ENCODE peak calls at places on chromosome 15, in five cellular contexts. One of them, this sample, is unnamed.

GRCh38 chr15:67479781-67480180 is 41.1 kb upstream of the C15orf61 start:
- DNase-seq in A549: no peak
- DNase-seq in stomach: no peak
- DNase-seq in transverse colon: no peak
- DNase-seq in K562: no peak
- DNase-seq in this sample: no peak

GRCh38 chr15:73233623-73234022 is 135.1 kb downstream of the HCN4 start:
- DNase-seq in A549: no peak
- DNase-seq in stomach: no peak
- DNase-seq in transverse colon: no peak
- DNase-seq in K562: no peak
- DNase-seq in this sample: no peak

GRCh38 chr15:63501256-63502089 is 2.9 kb upstream of the USP3 start:
- DNase-seq in A549: peak
- DNase-seq in stomach: peak
- DNase-seq in transverse colon: peak
- DNase-seq in K562: no peak
- DNase-seq in this sample: no peak

GRCh38 chr15:77457619-77458265 is 37.1 kb downstream of the HMG20A start:
- DNase-seq in A549: no peak
- DNase-seq in stomach: no peak
- DNase-seq in transverse colon: no peak
- DNase-seq in K562: no peak
- DNase-seq in this sample: no peak

GRCh38 chr15:80712956-80713355 is 17.8 kb downstream of the ABHD17C start:
- DNase-seq in A549: no peak
- DNase-seq in stomach: no peak
- DNase-seq in transverse colon: no peak
- DNase-seq in K562: no peak
- DNase-seq in this sample: no peak

GRCh38 chr15:73624530-73624929 is 8.7 kb downstream of the NPTN start:
- DNase-seq in A549: no peak
- DNase-seq in stomach: no peak
- DNase-seq in transverse colon: no peak
- DNase-seq in K562: no peak
- DNase-seq in this sample: no peak

GRCh38 chr15:68962464-68962863 is 32.1 kb downstream of the SPESP1 start:
- DNase-seq in A549: no peak
- DNase-seq in stomach: no peak
- DNase-seq in transverse colon: no peak
- DNase-seq in K562: no peak
- DNase-seq in this sample: no peak

GRCh38 chr15:67033012-67033411 is 32.4 kb upstream of the SMAD3 start:
- DNase-seq in A549: no peak
- DNase-seq in stomach: no peak
- DNase-seq in transverse colon: no peak
- DNase-seq in K562: no peak
- DNase-seq in this sample: no peak

GRCh38 chr15:55992769-55993110 is 672 bp downstream of the NEDD4 start:
- DNase-seq in A549: no peak
- DNase-seq in stomach: no peak
- DNase-seq in transverse colon: no peak
- DNase-seq in K562: no peak
- DNase-seq in this sample: no peak

GRCh38 chr15:55991841-55992768 is 1.3 kb downstream of the NEDD4 start:
- DNase-seq in A549: no peak
- DNase-seq in stomach: no peak
- DNase-seq in transverse colon: no peak
- DNase-seq in K562: peak
- DNase-seq in this sample: no peak

GRCh38 chr15:55990071-55990470 is 3.3 kb downstream of the NEDD4 start:
- DNase-seq in A549: no peak
- DNase-seq in stomach: no peak
- DNase-seq in transverse colon: no peak
- DNase-seq in K562: no peak
- DNase-seq in this sample: no peak

GRCh38 chr15:55990516-55990915 is 2.9 kb downstream of the NEDD4 start:
- DNase-seq in A549: no peak
- DNase-seq in stomach: no peak
- DNase-seq in transverse colon: no peak
- DNase-seq in K562: no peak
- DNase-seq in this sample: no peak

GRCh38 chr15:55990986-55991385 is 2.4 kb downstream of the NEDD4 start:
- DNase-seq in A549: no peak
- DNase-seq in stomach: no peak
- DNase-seq in transverse colon: no peak
- DNase-seq in K562: no peak
- DNase-seq in this sample: no peak
- H3K27ac ChIP-seq in A549: peak
- H3K27ac ChIP-seq in stomach: no peak
- H3K27ac ChIP-seq in transverse colon: no peak
- H3K27ac ChIP-seq in K562: no peak
- H3K27ac ChIP-seq in this sample: no peak

GRCh38 chr15:62138124-62138523 is 27.0 kb downstream of the C2CD4B start:
- DNase-seq in A549: peak
- DNase-seq in stomach: no peak
- DNase-seq in transverse colon: no peak
- DNase-seq in K562: no peak
- DNase-seq in this sample: peak
- TF ChIP-seq EP300 in A549: no peak
- TF ChIP-seq EP300 in stomach: no peak
- TF ChIP-seq EP300 in transverse colon: no peak
- TF ChIP-seq EP300 in K562: no peak
- TF ChIP-seq EP300 in this sample: no peak

DNA sequence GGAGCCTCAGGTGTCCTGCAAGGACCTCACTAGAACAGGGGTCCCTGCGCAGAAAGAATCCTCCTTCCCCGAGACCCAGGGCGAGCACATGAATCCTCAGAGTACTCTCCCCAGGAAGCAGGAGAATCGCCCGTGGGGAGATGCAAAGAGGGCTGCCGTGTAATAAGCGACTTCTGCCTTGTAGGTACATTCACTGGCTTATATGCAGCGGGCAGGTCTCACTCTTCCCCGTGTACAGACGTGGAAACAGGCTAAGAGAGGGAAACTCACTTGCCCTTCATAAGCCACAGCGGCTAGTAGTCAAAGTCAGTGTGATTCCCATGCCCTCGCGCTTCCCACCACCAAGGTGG is 391 bp downstream of the PIF1 start:
- DNase-seq in A549: no peak
- DNase-seq in stomach: no peak
- DNase-seq in transverse colon: no peak
- DNase-seq in K562: no peak
- DNase-seq in this sample: no peak
- H3K27ac ChIP-seq in A549: peak
- H3K27ac ChIP-seq in stomach: peak
- H3K27ac ChIP-seq in transverse colon: peak
- H3K27ac ChIP-seq in K562: peak
- H3K27ac ChIP-seq in this sample: peak

GRCh38 chr15:36738817-36739216 is 159.4 kb downstream of the CDIN1 start:
- DNase-seq in A549: no peak
- DNase-seq in stomach: no peak
- DNase-seq in transverse colon: no peak
- DNase-seq in K562: no peak
- DNase-seq in this sample: no peak

GRCh38 chr15:36734366-36734765 is 154.9 kb downstream of the CDIN1 start:
- DNase-seq in A549: no peak
- DNase-seq in stomach: no peak
- DNase-seq in transverse colon: no peak
- DNase-seq in K562: no peak
- DNase-seq in this sample: no peak

GRCh38 chr15:36742696-36743095 is 163.3 kb downstream of the CDIN1 start:
- DNase-seq in A549: no peak
- DNase-seq in stomach: no peak
- DNase-seq in transverse colon: no peak
- DNase-seq in K562: no peak
- DNase-seq in this sample: no peak

DNA sequence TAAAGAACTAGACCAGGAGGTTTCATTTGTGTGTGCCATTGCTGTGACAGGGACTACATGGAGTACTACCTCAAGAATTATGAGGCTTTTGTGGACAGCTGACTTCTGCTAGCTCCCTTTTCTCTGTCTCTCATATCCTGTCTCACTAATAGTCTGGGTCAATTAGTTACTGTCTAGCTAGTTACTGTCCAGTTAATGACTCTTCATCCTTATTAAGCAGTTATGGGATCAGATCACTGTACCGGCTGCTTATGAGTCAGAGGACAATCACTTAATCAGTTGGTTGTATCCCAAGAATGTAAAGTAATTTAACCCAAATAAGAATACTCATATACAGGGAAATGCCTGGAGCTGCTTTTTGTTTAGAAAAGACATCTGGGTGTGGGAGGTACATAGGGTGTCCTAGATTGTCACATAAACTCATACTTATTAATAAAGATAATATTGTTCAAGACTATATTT is 158.0 kb downstream of the CDIN1 start:
- DNase-seq in A549: no peak
- DNase-seq in stomach: no peak
- DNase-seq in transverse colon: no peak
- DNase-seq in K562: no peak
- DNase-seq in this sample: no peak
- TF ChIP-seq EP300 in A549: no peak
- TF ChIP-seq EP300 in stomach: no peak
- TF ChIP-seq EP300 in transverse colon: no peak
- TF ChIP-seq EP300 in K562: no peak
- TF ChIP-seq EP300 in this sample: no peak